ENCODE peak calls at places on chromosomes 1 and 21, in five cellular contexts. One of them, this sample, is unnamed.

GRCh38 chr1:67685558-67686271 is 714 bp downstream of the GADD45A start:
- DNase-seq in suprapubic skin: peak
- DNase-seq in esophagus muscularis mucosa: no peak
- DNase-seq in sigmoid colon: peak
- DNase-seq in stomach: peak
- DNase-seq in this sample: peak

GRCh38 chr1:169115891-169116585 is 9.5 kb downstream of the ATP1B1 start:
- DNase-seq in suprapubic skin: peak
- DNase-seq in esophagus muscularis mucosa: no peak
- DNase-seq in sigmoid colon: peak
- DNase-seq in stomach: peak
- DNase-seq in this sample: peak

GRCh38 chr1:184036517-184036949 is 995 bp downstream of the COLGALT2 start:
- DNase-seq in suprapubic skin: peak
- DNase-seq in esophagus muscularis mucosa: no peak
- DNase-seq in sigmoid colon: peak
- DNase-seq in stomach: no peak
- DNase-seq in this sample: no peak

GRCh38 chr21:32726742-32727477 is 903 bp downstream of the SYNJ1 start:
- DNase-seq in suprapubic skin: no peak
- DNase-seq in esophagus muscularis mucosa: no peak
- DNase-seq in sigmoid colon: no peak
- DNase-seq in stomach: no peak
- DNase-seq in this sample: peak

GRCh38 chr1:184753608-184754478 is 815 bp downstream of the EDEM3 start:
- DNase-seq in suprapubic skin: peak
- DNase-seq in esophagus muscularis mucosa: peak
- DNase-seq in sigmoid colon: peak
- DNase-seq in stomach: peak
- DNase-seq in this sample: peak

GRCh38 chr1:45892068-45892785 is 88.8 kb downstream of the MAST2 start:
- DNase-seq in suprapubic skin: no peak
- DNase-seq in esophagus muscularis mucosa: no peak
- DNase-seq in sigmoid colon: no peak
- DNase-seq in stomach: no peak
- DNase-seq in this sample: no peak

GRCh38 chr1:218488986-218489385 is 143.8 kb downstream of the TGFB2 start:
- DNase-seq in suprapubic skin: no peak
- DNase-seq in esophagus muscularis mucosa: no peak
- DNase-seq in sigmoid colon: no peak
- DNase-seq in stomach: no peak
- DNase-seq in this sample: no peak

GRCh38 chr1:246066553-246066952 is 440.5 kb downstream of the SMYD3 start:
- DNase-seq in suprapubic skin: no peak
- DNase-seq in esophagus muscularis mucosa: no peak
- DNase-seq in sigmoid colon: no peak
- DNase-seq in stomach: no peak
- DNase-seq in this sample: no peak

GRCh38 chr21:44723177-44724131 is 12.1 kb upstream of the TSPEAR start:
- DNase-seq in suprapubic skin: peak
- DNase-seq in esophagus muscularis mucosa: no peak
- DNase-seq in sigmoid colon: no peak
- DNase-seq in stomach: no peak
- DNase-seq in this sample: peak

GRCh38 chr1:177246710-177247588 is 76.2 kb downstream of the BRINP2 start:
- DNase-seq in suprapubic skin: no peak
- DNase-seq in esophagus muscularis mucosa: no peak
- DNase-seq in sigmoid colon: no peak
- DNase-seq in stomach: no peak
- DNase-seq in this sample: no peak

GRCh38 chr1:173330149-173330951 is 123.2 kb upstream of the TNFSF4 start:
- DNase-seq in suprapubic skin: no peak
- DNase-seq in esophagus muscularis mucosa: peak
- DNase-seq in sigmoid colon: no peak
- DNase-seq in stomach: no peak
- DNase-seq in this sample: no peak

GRCh38 chr1:175895966-175896365 is 152.6 kb upstream of the TNR start:
- DNase-seq in suprapubic skin: no peak
- DNase-seq in esophagus muscularis mucosa: no peak
- DNase-seq in sigmoid colon: no peak
- DNase-seq in stomach: no peak
- DNase-seq in this sample: no peak

GRCh38 chr1:27499142-27499541 is 9.2 kb upstream of the WASF2 start:
- DNase-seq in suprapubic skin: no peak
- DNase-seq in esophagus muscularis mucosa: no peak
- DNase-seq in sigmoid colon: no peak
- DNase-seq in stomach: no peak
- DNase-seq in this sample: no peak

GRCh38 chr1:228273720-228274451 is 66.0 kb downstream of the OBSCN start:
- DNase-seq in suprapubic skin: no peak
- DNase-seq in esophagus muscularis mucosa: no peak
- DNase-seq in sigmoid colon: peak
- DNase-seq in stomach: no peak
- DNase-seq in this sample: peak

GRCh38 chr1:44853201-44853600 is 10.1 kb upstream of the PTCH2 start:
- DNase-seq in suprapubic skin: no peak
- DNase-seq in esophagus muscularis mucosa: no peak
- DNase-seq in sigmoid colon: no peak
- DNase-seq in stomach: no peak
- DNase-seq in this sample: no peak

GRCh38 chr1:82578086-82578726 is 777.5 kb downstream of the ADGRL2 start:
- DNase-seq in suprapubic skin: no peak
- DNase-seq in esophagus muscularis mucosa: no peak
- DNase-seq in sigmoid colon: no peak
- DNase-seq in stomach: no peak
- DNase-seq in this sample: no peak

GRCh38 chr1:8706291-8706690 is 111.1 kb downstream of the RERE start:
- DNase-seq in suprapubic skin: no peak
- DNase-seq in esophagus muscularis mucosa: no peak
- DNase-seq in sigmoid colon: no peak
- DNase-seq in stomach: no peak
- DNase-seq in this sample: no peak

GRCh38 chr1:57281324-57281723 is 142.5 kb downstream of the DAB1 start:
- DNase-seq in suprapubic skin: no peak
- DNase-seq in esophagus muscularis mucosa: peak
- DNase-seq in sigmoid colon: no peak
- DNase-seq in stomach: no peak
- DNase-seq in this sample: no peak

DNA sequence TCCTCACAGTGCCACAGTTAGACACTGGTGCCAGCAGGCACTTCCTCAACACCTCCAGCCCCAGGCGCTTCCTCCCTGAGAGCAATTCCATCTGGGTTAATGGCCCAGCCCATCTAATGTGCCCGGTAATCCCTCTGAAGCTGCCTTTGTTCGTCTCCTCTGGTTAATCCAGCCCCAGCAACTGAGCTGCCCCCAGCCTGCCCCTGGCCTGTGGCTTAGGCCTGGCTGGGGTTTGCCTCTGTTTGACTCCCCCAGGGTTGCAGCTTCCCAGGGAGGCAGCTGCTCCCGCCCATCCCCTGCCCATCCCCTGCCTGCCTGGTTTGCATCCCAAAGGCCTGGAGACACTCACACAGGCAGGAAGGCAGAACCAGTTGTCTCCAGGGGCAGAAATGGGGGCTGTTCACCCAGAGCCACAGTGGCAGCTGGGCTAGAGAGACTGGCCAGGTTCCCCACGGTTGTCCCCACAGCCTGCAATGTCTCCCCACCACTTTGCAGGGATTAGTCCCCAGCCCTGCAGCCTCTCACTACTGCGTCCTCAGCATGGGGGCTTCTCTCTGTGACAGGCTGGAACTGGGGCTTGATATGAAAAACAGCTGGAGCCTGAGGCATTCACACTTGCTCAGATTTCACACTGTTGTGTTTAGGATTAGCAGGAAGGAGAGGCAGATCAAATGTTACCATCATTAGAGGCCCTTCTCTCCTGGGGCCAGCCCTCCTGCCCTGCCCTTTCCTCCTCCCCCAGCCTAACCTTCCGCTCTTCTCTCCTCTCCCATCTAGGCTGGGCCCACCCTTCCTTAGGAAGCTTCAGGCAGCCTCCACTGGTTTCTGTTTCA is 120.2 kb downstream of the TLR5 start:
- DNase-seq in suprapubic skin: no peak
- DNase-seq in esophagus muscularis mucosa: no peak
- DNase-seq in sigmoid colon: no peak
- DNase-seq in stomach: no peak
- DNase-seq in this sample: no peak
- TF ChIP-seq POLR2AphosphoS5 in suprapubic skin: no peak
- TF ChIP-seq POLR2AphosphoS5 in esophagus muscularis mucosa: no peak
- TF ChIP-seq POLR2AphosphoS5 in sigmoid colon: no peak
- TF ChIP-seq POLR2AphosphoS5 in stomach: no peak
- TF ChIP-seq POLR2AphosphoS5 in this sample: peak

GRCh38 chr1:145714524-145715111 is 4.7 kb upstream of the CD160 start:
- DNase-seq in suprapubic skin: no peak
- DNase-seq in esophagus muscularis mucosa: no peak
- DNase-seq in sigmoid colon: no peak
- DNase-seq in stomach: no peak
- DNase-seq in this sample: no peak
- TF ChIP-seq EP300 in suprapubic skin: no peak
- TF ChIP-seq EP300 in esophagus muscularis mucosa: no peak
- TF ChIP-seq EP300 in sigmoid colon: no peak
- TF ChIP-seq EP300 in stomach: no peak
- TF ChIP-seq EP300 in this sample: no peak

GRCh38 chr1:167645625-167646410 is 15.8 kb downstream of the RCSD1 start:
- DNase-seq in suprapubic skin: no peak
- DNase-seq in esophagus muscularis mucosa: no peak
- DNase-seq in sigmoid colon: no peak
- DNase-seq in stomach: no peak
- DNase-seq in this sample: no peak
- TF ChIP-seq POLR2AphosphoS5 in suprapubic skin: no peak
- TF ChIP-seq POLR2AphosphoS5 in esophagus muscularis mucosa: no peak
- TF ChIP-seq POLR2AphosphoS5 in sigmoid colon: no peak
- TF ChIP-seq POLR2AphosphoS5 in stomach: no peak
- TF ChIP-seq POLR2AphosphoS5 in this sample: no peak

GRCh38 chr1:165768513-165769394 is at the start of gene TMCO1:
- DNase-seq in suprapubic skin: peak
- DNase-seq in esophagus muscularis mucosa: peak
- DNase-seq in sigmoid colon: peak
- DNase-seq in stomach: peak
- DNase-seq in this sample: peak
- TF ChIP-seq EP300 in suprapubic skin: no peak
- TF ChIP-seq EP300 in esophagus muscularis mucosa: no peak
- TF ChIP-seq EP300 in sigmoid colon: no peak
- TF ChIP-seq EP300 in stomach: peak
- TF ChIP-seq EP300 in this sample: peak

DNA sequence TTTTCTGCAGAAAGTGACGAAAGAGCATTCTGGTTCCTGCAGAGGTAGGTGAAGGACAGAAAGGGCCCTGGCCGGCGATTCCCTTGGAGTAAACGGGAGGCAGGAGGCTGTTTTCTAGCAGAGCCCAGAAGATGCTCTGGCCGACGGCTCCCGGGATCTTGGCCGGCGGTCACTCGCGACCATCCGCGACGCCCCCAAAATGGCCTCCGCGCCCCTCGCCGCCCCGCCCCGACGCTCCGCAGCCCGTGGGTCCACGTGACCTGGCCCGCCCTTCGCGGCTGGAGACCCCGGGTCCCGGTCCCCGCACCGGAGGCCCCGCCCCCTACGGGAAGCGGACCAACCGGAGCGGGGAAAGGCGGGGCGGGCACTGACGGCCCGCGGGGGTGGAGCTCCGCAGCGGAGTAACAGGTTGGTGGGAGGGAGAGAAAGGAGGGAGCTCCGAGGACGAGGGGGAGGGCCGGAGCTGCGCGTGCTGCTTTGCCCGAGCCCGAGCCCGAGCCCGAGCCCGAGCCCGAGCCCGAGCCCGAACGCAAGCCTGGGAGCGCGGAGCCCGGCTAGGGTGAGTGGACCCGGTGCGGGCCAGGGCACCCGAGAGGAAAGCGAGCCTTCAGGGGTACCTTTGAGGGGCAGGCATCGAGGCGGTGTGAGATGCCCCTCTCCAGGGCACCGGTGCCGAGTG is at the start of gene CGN:
- DNase-seq in suprapubic skin: peak
- DNase-seq in esophagus muscularis mucosa: peak
- DNase-seq in sigmoid colon: peak
- DNase-seq in stomach: peak
- DNase-seq in this sample: peak
- TF ChIP-seq POLR2AphosphoS5 in suprapubic skin: no peak
- TF ChIP-seq POLR2AphosphoS5 in esophagus muscularis mucosa: peak
- TF ChIP-seq POLR2AphosphoS5 in sigmoid colon: no peak
- TF ChIP-seq POLR2AphosphoS5 in stomach: peak
- TF ChIP-seq POLR2AphosphoS5 in this sample: no peak

DNA sequence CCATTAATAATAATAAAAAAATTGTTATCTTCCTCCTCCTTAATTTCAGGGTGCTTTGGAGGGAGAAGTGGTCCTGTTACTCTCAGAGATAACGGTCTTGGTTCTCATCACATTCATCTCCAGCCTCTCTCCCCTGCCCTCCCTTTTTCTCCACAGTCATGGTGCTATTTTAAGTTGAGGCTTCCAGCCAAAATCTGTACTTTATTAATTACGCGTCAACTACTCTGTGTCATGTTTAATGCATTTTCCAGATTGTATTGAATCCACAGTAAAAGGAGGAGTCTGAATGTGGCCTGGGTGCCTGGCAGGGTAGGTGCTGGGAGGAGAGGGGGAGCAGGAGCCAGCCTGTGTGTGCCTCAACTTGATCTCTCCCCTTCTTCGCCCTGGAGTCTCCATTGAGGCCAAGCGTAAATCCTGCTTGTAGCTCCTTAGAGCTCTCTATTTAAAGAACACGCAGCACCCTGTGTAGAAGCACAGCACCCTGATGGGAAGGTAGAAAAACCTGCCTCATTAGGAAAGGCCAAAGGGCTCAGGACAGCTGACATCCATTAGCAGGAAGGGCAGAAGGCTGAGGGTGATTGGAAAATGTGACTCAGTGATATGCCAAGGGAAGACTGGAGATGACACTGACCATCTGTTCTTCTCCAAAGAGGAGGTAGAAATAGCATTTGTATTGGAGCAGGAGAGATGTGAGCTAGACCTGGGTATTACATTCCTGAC is 82.4 kb downstream of the PLXNA2 start:
- DNase-seq in suprapubic skin: no peak
- DNase-seq in esophagus muscularis mucosa: no peak
- DNase-seq in sigmoid colon: peak
- DNase-seq in stomach: no peak
- DNase-seq in this sample: no peak
- TF ChIP-seq EP300 in suprapubic skin: no peak
- TF ChIP-seq EP300 in esophagus muscularis mucosa: no peak
- TF ChIP-seq EP300 in sigmoid colon: peak
- TF ChIP-seq EP300 in stomach: no peak
- TF ChIP-seq EP300 in this sample: no peak

GRCh38 chr1:165531021-165531420 is 12.8 kb upstream of the LRRC52 start:
- DNase-seq in suprapubic skin: no peak
- DNase-seq in esophagus muscularis mucosa: peak
- DNase-seq in sigmoid colon: no peak
- DNase-seq in stomach: peak
- DNase-seq in this sample: no peak

GRCh38 chr1:165536016-165536415 is 7.8 kb upstream of the LRRC52 start:
- DNase-seq in suprapubic skin: no peak
- DNase-seq in esophagus muscularis mucosa: peak
- DNase-seq in sigmoid colon: no peak
- DNase-seq in stomach: no peak
- DNase-seq in this sample: no peak

GRCh38 chr1:165532053-165532452 is 11.7 kb upstream of the LRRC52 start:
- DNase-seq in suprapubic skin: no peak
- DNase-seq in esophagus muscularis mucosa: peak
- DNase-seq in sigmoid colon: no peak
- DNase-seq in stomach: no peak
- DNase-seq in this sample: no peak

GRCh38 chr1:165537351-165538107 is 6.3 kb upstream of the LRRC52 start:
- DNase-seq in suprapubic skin: no peak
- DNase-seq in esophagus muscularis mucosa: peak
- DNase-seq in sigmoid colon: no peak
- DNase-seq in stomach: no peak
- DNase-seq in this sample: no peak

GRCh38 chr1:165533254-165533653 is 10.5 kb upstream of the LRRC52 start:
- DNase-seq in suprapubic skin: no peak
- DNase-seq in esophagus muscularis mucosa: peak
- DNase-seq in sigmoid colon: no peak
- DNase-seq in stomach: no peak
- DNase-seq in this sample: no peak
- TF ChIP-seq POLR2AphosphoS5 in suprapubic skin: no peak
- TF ChIP-seq POLR2AphosphoS5 in esophagus muscularis mucosa: no peak
- TF ChIP-seq POLR2AphosphoS5 in sigmoid colon: no peak
- TF ChIP-seq POLR2AphosphoS5 in stomach: no peak
- TF ChIP-seq POLR2AphosphoS5 in this sample: no peak